ENCODE peak calls at places on chromosomes 4 and X, in four cellular contexts. P is AG20443; C is activated naive CD4-positive, alpha-beta T cell; G is IMR-90. N is an unnamed sample.

GRCh38 chr4:6277139-6277802 is 7.6 kb downstream of the WFS1 start:
- DNase-seq in P (no peak), C (no peak), G (no peak), N (no peak)

GRCh38 chrX:129957241-129958099 is 25.0 kb upstream of the BCORL1 start:
- DNase-seq in G (peak), C (peak), P (peak), N (peak)

GRCh38 chr4:38115601-38116000 is 155.4 kb downstream of the PTTG2 start:
- DNase-seq in G (no peak), P (no peak), C (no peak), N (no peak)

GRCh38 chr4:188767496-188767895 is 628.3 kb downstream of the TRIML1 start:
- DNase-seq in C (no peak), G (peak), P (no peak), N (no peak)

GRCh38 chrX:119069128-119069527 is 3.7 kb upstream of the CT47C1 start:
- DNase-seq in G (no peak), P (no peak), C (no peak), N (no peak)

GRCh38 chrX:102651968-102652744 is 873 bp downstream of the GPRASP1 start:
- DNase-seq in P (peak), G (peak), C (peak), N (peak)

GRCh38 chr4:137609693-137610450 is 77.6 kb upstream of the PCDH18 start:
- DNase-seq in G (peak), C (no peak), P (peak), N (no peak)

GRCh38 chr4:6446538-6447451 is 25.6 kb downstream of the PPP2R2C start:
- DNase-seq in G (no peak), P (no peak), C (no peak), N (no peak)

GRCh38 chr4:155891058-155891457 is 12.4 kb upstream of the TDO2 start:
- DNase-seq in G (no peak), C (no peak), P (no peak), N (no peak)

GRCh38 chr4:76233967-76234678 is 17.4 kb upstream of the FAM47E start:
- DNase-seq in G (no peak), P (no peak), C (no peak), N (no peak)

GRCh38 chrX:16573781-16574180 is 76.2 kb upstream of the S100G start:
- DNase-seq in G (peak), P (peak), C (no peak), N (no peak)

GRCh38 chr4:152316969-152317368 is 218.9 kb downstream of the FBXW7 start:
- DNase-seq in C (no peak), P (no peak), G (peak), N (no peak)

GRCh38 chrX:118594697-118595420 is 99.2 kb downstream of the DOCK11 start:
- DNase-seq in G (no peak), C (no peak), P (no peak), N (no peak)

GRCh38 chr4:119647558-119647957 is 19.0 kb upstream of the PDE5A start:
- DNase-seq in G (peak), C (no peak), P (peak), N (no peak)

GRCh38 chrX:152896450-152896849 is 1.4 kb upstream of the ZNF185 start:
- DNase-seq in P (peak), G (no peak), C (no peak), N (no peak)

GRCh38 chr4:28373601-28374000 is 1513.0 kb downstream of the STIM2 start:
- DNase-seq in G (peak), P (no peak), C (no peak), N (no peak)

GRCh38 chr4:54076673-54077072 is 12.3 kb upstream of the CHIC2 start:
- DNase-seq in G (peak), C (no peak), P (no peak), N (no peak)

GRCh38 chr4:54781771-54782170 is 124.0 kb downstream of the KIT start:
- DNase-seq in C (no peak), P (peak), G (no peak), N (no peak)

GRCh38 chr4:119041951-119042560 is 93.6 kb upstream of the MYOZ2 start:
- DNase-seq in G (peak), C (peak), P (peak), N (peak)

GRCh38 chr4:87853108-87853507 is 20.3 kb downstream of the MEPE start:
- DNase-seq in C (no peak), P (peak), G (peak), N (peak)

GRCh38 chr4:152255437-152255836 is 280.5 kb downstream of the FBXW7 start:
- DNase-seq in P (no peak), C (peak), G (peak), N (no peak)

GRCh38 chr4:80065601-80066000 is 7.4 kb downstream of the ANTXR2 start:
- DNase-seq in G (no peak), C (no peak), P (no peak), N (no peak)

N was measured in RPMI8226.